ENCODE peak calls at places on chromosomes 4 and X, in five cellular contexts. D is stimulated activated CD4-positive, alpha-beta T cell treated with anti-CD3 and anti-CD28 coated beads, Interleukin-12 subunit alpha, Interleukin-12 subunit beta, amount 100 ng/mL, for 24 hours; I is pancreas; B is memory B cell; F is RWPE1. N is an unnamed sample.

GRCh38 chr4:44927361-44928061 is 201.2 kb upstream of the GNPDA2 start:
- DNase-seq in B (no peak), D (no peak), F (peak), I (no peak), N (no peak)

GRCh38 chr4:54586343-54586953 is 71.3 kb upstream of the KIT start:
- DNase-seq in D (no peak), F (peak), B (no peak), I (no peak), N (peak)

GRCh38 chr4:104596189-104596588 is 101.5 kb upstream of the CXXC4 start:
- DNase-seq in B (no peak), I (no peak), F (no peak), D (no peak), N (no peak)

GRCh38 chr4:65661469-65661868 is 8.8 kb downstream of the EPHA5 start:
- DNase-seq in I (peak), D (no peak), F (no peak), B (no peak), N (no peak)

GRCh38 chr4:133960975-133961374 is 240.6 kb downstream of the PABPC4L start:
- DNase-seq in D (no peak), B (no peak), I (no peak), F (no peak), N (no peak)

GRCh38 chrX:46757052-46757451 is 1.9 kb downstream of the SLC9A7 start:
- DNase-seq in D (no peak), B (no peak), I (no peak), F (no peak), N (no peak)

GRCh38 chr4:108350332-108350731 is 181.6 kb upstream of the LEF1 start:
- DNase-seq in D (no peak), F (no peak), B (no peak), I (peak), N (peak)

GRCh38 chr4:82123934-82124333 is 249.9 kb downstream of the HNRNPD start:
- DNase-seq in F (no peak), B (no peak), I (no peak), D (no peak), N (peak)

GRCh38 chr4:1195894-1196401 is 23.6 kb upstream of the SPON2 start:
- DNase-seq in F (no peak), B (no peak), D (no peak), I (peak), N (no peak)

N was measured in ELF-1.